ENCODE peak calls at places on chromosomes 13 and 19, in six cellular contexts. One of them, this sample, is unnamed.

GRCh38 chr13:98664047-98664446 is 87.1 kb upstream of the STK24 start:
- DNase-seq in AG09309: peak; percentile 33
- DNase-seq in NCI-H1417: no peak
- DNase-seq in effector memory CD8-positive, alpha-beta T cell: no peak
- DNase-seq in NCI-H345: no peak
- DNase-seq in GM23338: no peak
- DNase-seq in this sample: no peak

GRCh38 chr13:67283602-67284001 is 53.5 kb upstream of the PCDH9 start:
- DNase-seq in AG09309: no peak
- DNase-seq in NCI-H1417: no peak
- DNase-seq in effector memory CD8-positive, alpha-beta T cell: no peak
- DNase-seq in NCI-H345: no peak
- DNase-seq in GM23338: no peak
- DNase-seq in this sample: no peak

GRCh38 chr13:50015263-50015662 is at the start of gene KCNRG:
- DNase-seq in AG09309: no peak
- DNase-seq in NCI-H1417: no peak
- DNase-seq in effector memory CD8-positive, alpha-beta T cell: no peak
- DNase-seq in NCI-H345: no peak
- DNase-seq in GM23338: peak; percentile 25
- DNase-seq in this sample: no peak

GRCh38 chr13:98496239-98496668 is 80.7 kb downstream of the STK24 start:
- DNase-seq in AG09309: no peak
- DNase-seq in NCI-H1417: no peak
- DNase-seq in effector memory CD8-positive, alpha-beta T cell: no peak
- DNase-seq in NCI-H345: no peak
- DNase-seq in GM23338: no peak
- DNase-seq in this sample: peak; percentile 55

GRCh38 chr13:29566864-29567263 is 28.6 kb downstream of the SLC7A1 start:
- DNase-seq in AG09309: no peak
- DNase-seq in NCI-H1417: peak; percentile 72
- DNase-seq in effector memory CD8-positive, alpha-beta T cell: no peak
- DNase-seq in NCI-H345: no peak
- DNase-seq in GM23338: no peak
- DNase-seq in this sample: no peak

GRCh38 chr19:37505958-37506386 is 767 bp upstream of the ZNF793 start:
- DNase-seq in AG09309: no peak
- DNase-seq in NCI-H1417: no peak
- DNase-seq in effector memory CD8-positive, alpha-beta T cell: no peak
- DNase-seq in NCI-H345: no peak
- DNase-seq in GM23338: peak; percentile 88
- DNase-seq in this sample: no peak

GRCh38 chr13:97574926-97575325 is 141.0 kb downstream of the RAP2A start:
- DNase-seq in AG09309: no peak
- DNase-seq in NCI-H1417: peak; percentile 39
- DNase-seq in effector memory CD8-positive, alpha-beta T cell: no peak
- DNase-seq in NCI-H345: peak; percentile 2
- DNase-seq in GM23338: peak; percentile 78
- DNase-seq in this sample: peak; percentile 86

GRCh38 chr19:45451181-45451849 is 16.5 kb upstream of the FOSB start:
- DNase-seq in AG09309: no peak
- DNase-seq in NCI-H1417: peak; percentile 40
- DNase-seq in effector memory CD8-positive, alpha-beta T cell: peak; percentile 64
- DNase-seq in NCI-H345: no peak
- DNase-seq in GM23338: peak; percentile 53
- DNase-seq in this sample: peak; percentile 69

GRCh38 chr19:53908106-53908932 is 759 bp upstream of the CACNG7 start:
- DNase-seq in AG09309: no peak
- DNase-seq in NCI-H1417: no peak
- DNase-seq in effector memory CD8-positive, alpha-beta T cell: no peak
- DNase-seq in NCI-H345: no peak
- DNase-seq in GM23338: peak; percentile 95
- DNase-seq in this sample: peak; percentile 95

This sample was measured in endodermal cell.